ENCODE peak calls at places on chromosomes 1 and 21, in six cellular contexts. P is stimulated activated CD8-positive, alpha-beta memory T cell treated with anti-CD3 and anti-CD28 coated beads, Interleukin-15, amount 100 ng/mL, for 1 hour; I is hippocampal formation; W is CD8-positive, alpha-beta memory T cell; D is midbrain; V is activated T-cell treated with anti-CD3 and anti-CD28 coated beads, Interleukin-2, amount 50 U/mL, for 72 hours. Z is an unnamed sample.

GRCh38 chr1:200328379-200328778 is 81.5 kb downstream of the ZNF281 start:
- DNase-seq in V (no peak), I (no peak), W (no peak), D (no peak), P (no peak), Z (no peak)

GRCh38 chr1:240385985-240386978 is 225.7 kb downstream of the GREM2 start:
- DNase-seq in I (no peak), V (no peak), P (no peak), D (no peak), W (no peak), Z (no peak)

GRCh38 chr1:119720866-119721440 is 9.2 kb downstream of the PHGDH start:
- DNase-seq in I (no peak), V (no peak), D (no peak), W (no peak), P (no peak), Z (no peak)

GRCh38 chr1:22815421-22816062 is 104.9 kb downstream of the EPHB2 start:
- DNase-seq in I (peak), V (no peak), W (no peak), D (peak), P (no peak), Z (peak)

GRCh38 chr1:12601690-12602632 is 16.0 kb downstream of the DHRS3 start:
- DNase-seq in D (no peak), W (no peak), V (peak), P (no peak), I (no peak), Z (no peak)

GRCh38 chr1:55179177-55179835 is 35.9 kb downstream of the USP24 start:
- DNase-seq in W (no peak), D (no peak), P (no peak), V (no peak), I (no peak), Z (no peak)

GRCh38 chr21:16302851-16303282 is 573.1 kb downstream of the USP25 start:
- DNase-seq in I (peak), V (no peak), D (peak), W (no peak), P (no peak), Z (no peak)

GRCh38 chr1:20680269-20680668 is 19.1 kb upstream of the DDOST start:
- DNase-seq in D (no peak), W (no peak), I (no peak), V (no peak), P (no peak), Z (no peak)

GRCh38 chr1:109392788-109393580 is 4.7 kb downstream of the SORT1 start:
- DNase-seq in P (no peak), V (no peak), D (peak), I (peak), W (no peak), Z (no peak)

GRCh38 chr1:38585038-38585420 is 274.5 kb downstream of the RRAGC start:
- DNase-seq in I (no peak), W (no peak), V (no peak), P (no peak), D (no peak), Z (no peak)

Z was measured in cerebellum.